ENCODE peak calls at places on chromosomes 16 and 17, in five cellular contexts. C, Y, K, M and Z are unnamed samples.

GRCh38 chr16:11946433-11946832 is 4.6 kb upstream of the NPIPB2 start:
- DNase-seq in K (no peak), C (no peak), Y (no peak), M (no peak), Z (no peak)

GRCh38 chr16:22315979-22316378 is 18.8 kb downstream of the POLR3E start:
- DNase-seq in K (no peak), C (peak), Y (no peak), M (no peak), Z (no peak)

GRCh38 chr16:88541109-88541508 is 29.1 kb upstream of the ZC3H18 start:
- DNase-seq in K (no peak), C (no peak), M (no peak), Y (no peak), Z (no peak)

GRCh38 chr17:45895304-45895968 is 1.1 kb downstream of the MAPT start:
- DNase-seq in K (no peak), C (no peak), M (no peak), Y (peak), Z (peak)

GRCh38 chr17:49361129-49361901 is 735 bp downstream of the ZNF652 start:
- DNase-seq in C (peak), Y (no peak), M (peak), K (peak), Z (peak)

GRCh38 chr16:56450275-56450889 is 750 bp downstream of the NUDT21 start:
- DNase-seq in Y (no peak), K (no peak), C (no peak), M (no peak), Z (no peak)

GRCh38 chr16:57374067-57374534 is 1.8 kb downstream of the CX3CL1 start:
- DNase-seq in Y (no peak), M (no peak), K (no peak), C (no peak), Z (no peak)

GRCh38 chr17:74177018-74177450 is 26.4 kb upstream of the RPL38 start:
- DNase-seq in K (no peak), C (no peak), Y (no peak), M (no peak), Z (no peak)

GRCh38 chr16:81493755-81494433 is 49.3 kb downstream of the CMIP start:
- DNase-seq in K (peak), C (peak), M (peak), Y (no peak), Z (peak)

GRCh38 chr17:74633261-74633783 is 9.8 kb upstream of the CD300E start:
- DNase-seq in K (no peak), C (no peak), M (no peak), Y (peak), Z (no peak)

GRCh38 chr17:8253801-8254200 is 4.7 kb downstream of the PFAS start:
- DNase-seq in K (no peak), C (no peak), Y (no peak), M (no peak), Z (no peak)

GRCh38 chr16:53053967-53054669 is 673 bp upstream of the CHD9 start:
- DNase-seq in Y (no peak), K (no peak), C (peak), M (no peak), Z (peak)

GRCh38 chr16:56938664-56939513 is 6.9 kb downstream of the HERPUD1 start:
- DNase-seq in K (peak), C (peak), Y (no peak), M (no peak), Z (no peak)

GRCh38 chr16:55993088-55993487 is 117.9 kb upstream of the CES5A start:
- DNase-seq in M (no peak), K (no peak), C (no peak), Y (no peak), Z (no peak)

GRCh38 chr17:9632741-9633140 is 12.6 kb upstream of the USP43 start:
- DNase-seq in C (no peak), M (no peak), Y (no peak), K (no peak), Z (no peak)